ENCODE peak calls at places on chromosomes 1 and 21, in four cellular contexts. One of them, this sample, is unnamed.

GRCh38 chr1:170620164-170620563 is 43.8 kb upstream of the PRRX1 start:
- DNase-seq in HCT116: no peak
- DNase-seq in HepG2: no peak
- DNase-seq in GM12878: no peak
- DNase-seq in this sample: no peak

GRCh38 chr1:174965006-174965971 is 34.5 kb upstream of the CACYBP start:
- DNase-seq in GM12878: no peak
- DNase-seq in HepG2: no peak
- DNase-seq in HCT116: no peak
- DNase-seq in this sample: peak; percentile 32

GRCh38 chr1:6330410-6330827 is 63.1 kb downstream of the ACOT7 start:
- DNase-seq in HCT116: no peak
- DNase-seq in GM12878: no peak
- DNase-seq in HepG2: no peak
- DNase-seq in this sample: no peak

GRCh38 chr1:202320081-202320405 is 21.7 kb downstream of the UBE2T start:
- DNase-seq in GM12878: no peak
- DNase-seq in HepG2: no peak
- DNase-seq in HCT116: no peak
- DNase-seq in this sample: no peak

GRCh38 chr21:28442624-28443023 is 550.1 kb downstream of the LTN1 start:
- DNase-seq in GM12878: no peak
- DNase-seq in HepG2: no peak
- DNase-seq in HCT116: no peak
- DNase-seq in this sample: no peak

GRCh38 chr21:44967082-44968047 is 27.5 kb downstream of the SLX9 start:
- DNase-seq in GM12878: no peak
- DNase-seq in HCT116: no peak
- DNase-seq in HepG2: no peak
- DNase-seq in this sample: no peak

GRCh38 chr1:162019436-162019835 is 4.2 kb downstream of the OLFML2B start:
- DNase-seq in HCT116: no peak
- DNase-seq in GM12878: no peak
- DNase-seq in HepG2: no peak
- DNase-seq in this sample: no peak

GRCh38 chr1:205247130-205247921 is 19.6 kb downstream of the TMCC2 start:
- DNase-seq in HepG2: no peak
- DNase-seq in HCT116: no peak
- DNase-seq in GM12878: no peak
- DNase-seq in this sample: no peak

GRCh38 chr1:9701661-9702060 is 50.1 kb downstream of the PIK3CD start:
- DNase-seq in HCT116: no peak
- DNase-seq in GM12878: no peak
- DNase-seq in HepG2: no peak
- DNase-seq in this sample: peak; percentile 35

GRCh38 chr1:228393268-228393699 is 13.4 kb downstream of the TRIM11 start:
- DNase-seq in HCT116: no peak
- DNase-seq in GM12878: no peak
- DNase-seq in HepG2: peak; percentile 16
- DNase-seq in this sample: no peak

GRCh38 chr1:212415107-212415841 is 588 bp upstream of the PACC1 start:
- DNase-seq in GM12878: no peak
- DNase-seq in HCT116: no peak
- DNase-seq in HepG2: no peak
- DNase-seq in this sample: no peak

GRCh38 chr1:62466982-62467532 is 30.2 kb downstream of the USP1 start:
- DNase-seq in HepG2: no peak
- DNase-seq in GM12878: no peak
- DNase-seq in HCT116: no peak
- DNase-seq in this sample: no peak

GRCh38 chr21:31258073-31258472 is 86.0 kb downstream of the TIAM1 start:
- DNase-seq in HCT116: no peak
- DNase-seq in GM12878: no peak
- DNase-seq in HepG2: no peak
- DNase-seq in this sample: no peak

GRCh38 chr1:50474859-50475809 is 51.9 kb upstream of the DMRTA2 start:
- DNase-seq in GM12878: no peak
- DNase-seq in HepG2: peak; percentile 86
- DNase-seq in HCT116: no peak
- DNase-seq in this sample: no peak

GRCh38 chr1:164641353-164641730 is 82.4 kb downstream of the PBX1 start:
- DNase-seq in HepG2: no peak
- DNase-seq in HCT116: no peak
- DNase-seq in GM12878: no peak
- DNase-seq in this sample: no peak

GRCh38 chr1:230191079-230191478 is 124.0 kb downstream of the GALNT2 start:
- DNase-seq in HCT116: no peak
- DNase-seq in HepG2: no peak
- DNase-seq in GM12878: no peak
- DNase-seq in this sample: no peak

GRCh38 chr1:204089044-204089751 is 16.3 kb downstream of the SOX13 start:
- DNase-seq in HepG2: no peak
- DNase-seq in GM12878: no peak
- DNase-seq in HCT116: no peak
- DNase-seq in this sample: no peak

GRCh38 chr1:176843352-176844297 is 320.9 kb downstream of the ASTN1 start:
- DNase-seq in GM12878: no peak
- DNase-seq in HCT116: peak; percentile 7
- DNase-seq in HepG2: peak; percentile 7
- DNase-seq in this sample: peak; percentile 24

GRCh38 chr1:157806431-157807149 is 13.3 kb downstream of the FCRL1 start:
- DNase-seq in GM12878: peak; percentile 68
- DNase-seq in HepG2: no peak
- DNase-seq in HCT116: no peak
- DNase-seq in this sample: no peak

GRCh38 chr1:183881387-183882084 is 76.6 kb downstream of the RGL1 start:
- DNase-seq in HepG2: peak; percentile 77
- DNase-seq in GM12878: no peak
- DNase-seq in HCT116: no peak
- DNase-seq in this sample: peak; percentile 67

GRCh38 chr1:169089776-169090175 is 16.7 kb upstream of the ATP1B1 start:
- DNase-seq in GM12878: no peak
- DNase-seq in HepG2: no peak
- DNase-seq in HCT116: no peak
- DNase-seq in this sample: no peak

GRCh38 chr1:53367503-53368313 is 39.8 kb upstream of the LRP8 start:
- DNase-seq in GM12878: peak; percentile 64
- DNase-seq in HCT116: no peak
- DNase-seq in HepG2: no peak
- DNase-seq in this sample: no peak

GRCh38 chr1:35691571-35692220 is 27.0 kb downstream of the C1orf216 start:
- DNase-seq in HCT116: no peak
- DNase-seq in HepG2: no peak
- DNase-seq in GM12878: no peak
- DNase-seq in this sample: no peak

GRCh38 chr21:18801468-18801867 is 397.9 kb upstream of the TMPRSS15 start:
- DNase-seq in GM12878: no peak
- DNase-seq in HepG2: no peak
- DNase-seq in HCT116: no peak
- DNase-seq in this sample: peak; percentile 4

GRCh38 chr1:31380181-31380580 is 7.3 kb upstream of the FABP3 start:
- DNase-seq in GM12878: no peak
- DNase-seq in HepG2: no peak
- DNase-seq in HCT116: no peak
- DNase-seq in this sample: no peak

GRCh38 chr1:112698366-112699310 is 8.3 kb downstream of the RHOC start:
- DNase-seq in HCT116: no peak
- DNase-seq in HepG2: peak; percentile 90
- DNase-seq in GM12878: no peak
- DNase-seq in this sample: no peak

GRCh38 chr1:66291047-66291864 is 242.7 kb upstream of the SGIP1 start:
- DNase-seq in HCT116: no peak
- DNase-seq in HepG2: no peak
- DNase-seq in GM12878: no peak
- DNase-seq in this sample: peak; percentile 25

GRCh38 chr1:194117582-194117981 is 931.2 kb upstream of the B3GALT2 start:
- DNase-seq in GM12878: no peak
- DNase-seq in HCT116: no peak
- DNase-seq in HepG2: peak; percentile 37
- DNase-seq in this sample: peak; percentile 41

GRCh38 chr21:27817061-27817460 is 850.2 kb upstream of the ADAMTS5 start:
- DNase-seq in HCT116: no peak
- DNase-seq in HepG2: no peak
- DNase-seq in GM12878: no peak
- DNase-seq in this sample: no peak

GRCh38 chr1:17976843-17977242 is 130.8 kb upstream of the IGSF21 start:
- DNase-seq in GM12878: no peak
- DNase-seq in HCT116: no peak
- DNase-seq in HepG2: no peak
- DNase-seq in this sample: no peak

GRCh38 chr1:154207262-154207661 is 1.1 kb upstream of the CFAP141 start:
- DNase-seq in GM12878: no peak
- DNase-seq in HCT116: no peak
- DNase-seq in HepG2: no peak
- DNase-seq in this sample: no peak

GRCh38 chr1:169363046-169363756 is 4.4 kb downstream of the NME7 start:
- DNase-seq in HepG2: no peak
- DNase-seq in GM12878: peak; percentile 37
- DNase-seq in HCT116: peak; percentile 21
- DNase-seq in this sample: no peak

GRCh38 chr1:228094432-228095016 is 8.6 kb downstream of the C1orf35 start:
- DNase-seq in HepG2: no peak
- DNase-seq in GM12878: no peak
- DNase-seq in HCT116: no peak
- DNase-seq in this sample: peak; percentile 0

GRCh38 chr1:205436776-205437485 is 15.1 kb upstream of the LEMD1 start:
- DNase-seq in HepG2: no peak
- DNase-seq in GM12878: no peak
- DNase-seq in HCT116: no peak
- DNase-seq in this sample: no peak

GRCh38 chr1:31712041-31712440 is 8.2 kb upstream of the COL16A1 start:
- DNase-seq in HCT116: no peak
- DNase-seq in HepG2: no peak
- DNase-seq in GM12878: no peak
- DNase-seq in this sample: no peak

GRCh38 chr1:86776108-86776507 is 71.7 kb downstream of the SH3GLB1 start:
- DNase-seq in GM12878: no peak
- DNase-seq in HepG2: no peak
- DNase-seq in HCT116: no peak
- DNase-seq in this sample: no peak

GRCh38 chr21:45104560-45104959 is 30.2 kb downstream of the ADARB1 start:
- DNase-seq in HepG2: no peak
- DNase-seq in HCT116: no peak
- DNase-seq in GM12878: no peak
- DNase-seq in this sample: peak; percentile 27

GRCh38 chr1:5686195-5686594 is 306.0 kb downstream of the NPHP4 start:
- DNase-seq in HCT116: peak; percentile 19
- DNase-seq in GM12878: peak; percentile 1
- DNase-seq in HepG2: no peak
- DNase-seq in this sample: no peak

GRCh38 chr1:11374079-11374747 is 101.2 kb downstream of the UBIAD1 start:
- DNase-seq in GM12878: no peak
- DNase-seq in HepG2: peak; percentile 11
- DNase-seq in HCT116: no peak
- DNase-seq in this sample: no peak

DNA sequence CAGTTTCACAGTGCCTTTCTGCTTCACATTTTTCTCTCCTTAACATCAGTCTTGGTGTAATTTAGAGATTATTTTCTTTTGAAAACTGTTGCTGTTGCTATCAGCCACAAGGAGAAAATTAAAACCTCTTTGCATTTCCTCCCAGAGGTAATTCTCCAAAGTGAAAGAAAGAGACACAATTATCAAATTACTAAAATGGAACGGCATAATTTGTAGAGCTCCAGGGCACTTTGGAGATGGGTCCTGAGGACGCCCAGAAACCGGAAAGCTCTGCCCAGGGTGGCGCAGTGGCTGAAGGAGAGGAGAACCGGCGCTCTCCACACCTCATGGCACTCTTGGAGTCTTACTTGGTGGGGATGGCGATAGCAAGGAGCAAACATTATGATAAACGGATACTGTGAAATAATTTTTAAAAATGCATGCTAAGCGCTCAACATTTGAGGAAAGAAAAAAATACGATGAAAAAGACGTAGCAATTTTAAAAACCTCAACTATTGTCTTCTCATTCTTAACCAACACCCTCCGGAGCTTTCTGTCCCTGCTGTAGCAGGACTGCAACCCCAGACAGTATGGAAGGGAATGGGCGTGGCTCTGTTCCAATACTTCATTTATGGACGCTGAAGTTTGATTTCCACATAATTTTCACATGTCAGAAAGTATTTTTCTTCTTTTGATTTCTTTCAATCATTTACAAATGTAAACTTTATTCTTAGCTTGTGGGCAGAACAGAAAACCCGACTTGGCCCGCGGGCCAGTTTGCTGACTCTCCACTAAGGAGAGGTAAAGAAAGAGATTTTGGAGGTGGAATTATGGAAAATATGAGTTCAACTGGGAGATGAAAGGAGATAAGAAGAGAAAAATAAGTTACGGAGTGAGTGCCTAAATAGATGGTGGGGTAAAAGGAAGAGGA is 1.1 kb downstream of the S100A11 start:
- DNase-seq in HepG2: no peak
- DNase-seq in HCT116: no peak
- DNase-seq in GM12878: no peak
- DNase-seq in this sample: peak; percentile 63
- TF ChIP-seq JUND in HepG2: no peak
- TF ChIP-seq JUND in HCT116: no peak
- TF ChIP-seq JUND in GM12878: no peak
- TF ChIP-seq JUND in this sample: no peak

DNA sequence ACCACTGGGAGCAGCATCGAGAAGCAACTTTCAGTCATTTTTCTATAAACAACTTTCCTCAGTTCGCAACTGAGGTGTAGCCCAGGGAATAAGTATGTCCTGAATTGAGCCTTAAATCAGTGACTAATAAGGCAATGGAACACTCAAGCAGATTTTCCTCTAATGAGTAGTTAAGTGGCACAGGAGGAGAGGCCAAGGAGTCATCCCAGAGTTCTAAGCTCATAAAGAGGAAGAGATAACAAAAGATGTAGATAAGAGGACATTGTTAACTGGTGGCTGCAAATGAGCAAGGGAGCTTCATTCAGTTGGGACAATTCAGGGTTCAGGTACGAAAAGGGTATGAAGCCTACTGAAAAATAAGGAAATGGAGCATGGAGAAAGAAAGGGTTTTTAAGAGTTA is 64.5 kb downstream of the LRRC40 start:
- DNase-seq in GM12878: no peak
- DNase-seq in HCT116: no peak
- DNase-seq in HepG2: no peak
- DNase-seq in this sample: no peak
- TF ChIP-seq JUND in GM12878: no peak
- TF ChIP-seq JUND in HCT116: no peak
- TF ChIP-seq JUND in HepG2: no peak
- TF ChIP-seq JUND in this sample: no peak

GRCh38 chr1:21939650-21940374 is 2.7 kb upstream of the HSPG2 start:
- DNase-seq in GM12878: no peak
- DNase-seq in HCT116: peak; percentile 78
- DNase-seq in HepG2: peak; percentile 83
- DNase-seq in this sample: no peak
- TF ChIP-seq JUND in GM12878: no peak
- TF ChIP-seq JUND in HCT116: no peak
- TF ChIP-seq JUND in HepG2: no peak
- TF ChIP-seq JUND in this sample: no peak

GRCh38 chr1:25239681-25240541 is 7.3 kb downstream of the RSRP1 start:
- DNase-seq in HepG2: peak; percentile 83
- DNase-seq in GM12878: peak; percentile 93
- DNase-seq in HCT116: peak; percentile 92
- DNase-seq in this sample: peak; percentile 74
- TF ChIP-seq JUND in HepG2: no peak
- TF ChIP-seq JUND in GM12878: no peak
- TF ChIP-seq JUND in HCT116: no peak
- TF ChIP-seq JUND in this sample: no peak